ENCODE peak calls at places on chromosome 13, in seven cellular contexts. I is IMR-90; V is WERI-Rb-1; S is CD4-positive, alpha-beta T cell; Y is AG04450; F is foreskin fibroblast; O is body of pancreas. W is an unnamed sample.

GRCh38 chr13:71880753-71881541 is 13.9 kb upstream of the DACH1 start:
- DNase-seq in V (no peak), Y (no peak), I (no peak), S (no peak), F (no peak), O (no peak), W (no peak)

GRCh38 chr13:79995334-79995733 is 345.6 kb downstream of the SPRY2 start:
- DNase-seq in S (no peak), O (no peak), Y (no peak), I (peak; percentile 85), F (peak; percentile 85), V (no peak), W (no peak)

GRCh38 chr13:93466502-93467036 is 240.0 kb downstream of the GPC6 start:
- DNase-seq in V (no peak), S (no peak), I (peak; percentile 5), O (no peak), Y (no peak), F (peak; percentile 21), W (no peak)

GRCh38 chr13:101390461-101390860 is 25.8 kb downstream of the NALCN start:
- DNase-seq in V (no peak), Y (no peak), S (no peak), I (peak; percentile 30), O (no peak), F (no peak), W (no peak)

GRCh38 chr13:99417151-99417820 is 84.0 kb upstream of the TM9SF2 start:
- DNase-seq in F (no peak), I (no peak), O (no peak), S (peak; percentile 41), V (peak; percentile 52), Y (no peak), W (no peak)

GRCh38 chr13:73168993-73169401 is 110.2 kb downstream of the KLF5 start:
- DNase-seq in F (no peak), S (no peak), V (no peak), I (peak; percentile 53), O (no peak), Y (peak; percentile 30), W (no peak)

GRCh38 chr13:57264965-57265364 is 98.0 kb downstream of the PRR20E start:
- DNase-seq in O (no peak), S (no peak), I (no peak), Y (no peak), F (no peak), V (no peak), W (no peak)

GRCh38 chr13:39306639-39307589 is 268.7 kb downstream of the NHLRC3 start:
- DNase-seq in F (no peak), Y (no peak), O (no peak), I (no peak), S (no peak), V (no peak), W (no peak)

GRCh38 chr13:20326276-20326675 is 94.2 kb upstream of the GJB6 start:
- DNase-seq in S (no peak), Y (no peak), O (no peak), I (no peak), V (no peak), F (no peak), W (no peak)

GRCh38 chr13:50323440-50324070 is 308.3 kb downstream of the KCNRG start:
- DNase-seq in Y (peak; percentile 71), O (no peak), S (no peak), V (no peak), F (peak; percentile 86), I (peak; percentile 96), W (no peak)

GRCh38 chr13:39144941-39145533 is 106.8 kb downstream of the NHLRC3 start:
- DNase-seq in V (peak; percentile 35), I (peak; percentile 70), O (peak; percentile 56), Y (peak; percentile 26), S (no peak), F (peak; percentile 39), W (no peak)

GRCh38 chr13:109517516-109517915 is 268.9 kb downstream of the IRS2 start:
- DNase-seq in Y (no peak), I (no peak), S (no peak), F (peak; percentile 21), O (no peak), V (no peak), W (no peak)

GRCh38 chr13:71962735-71963134 is 95.7 kb upstream of the DACH1 start:
- DNase-seq in V (no peak), S (no peak), F (no peak), O (no peak), Y (no peak), I (no peak), W (no peak)

GRCh38 chr13:20713751-20714150 is 10.3 kb downstream of the IL17D start:
- DNase-seq in S (no peak), F (peak; percentile 55), V (no peak), Y (no peak), I (peak; percentile 39), O (no peak), W (no peak)

GRCh38 chr13:91232716-91233115 is 114.8 kb upstream of the MIR17HG start:
- DNase-seq in F (no peak), Y (no peak), O (no peak), V (no peak), S (no peak), I (no peak), W (no peak)

GRCh38 chr13:97866346-97866745 is 87.1 kb upstream of the IPO5 start:
- DNase-seq in S (no peak), F (no peak), I (no peak), V (no peak), Y (no peak), O (no peak), W (no peak)

GRCh38 chr13:45396548-45397095 is 21.6 kb downstream of the SLC25A30 start:
- DNase-seq in S (no peak), V (no peak), O (no peak), Y (no peak), F (no peak), I (peak; percentile 23), W (no peak)

GRCh38 chr13:40682449-40683240 is 16.2 kb upstream of the FOXO1 start:
- DNase-seq in F (no peak), V (no peak), I (peak; percentile 35), O (no peak), S (no peak), Y (no peak), W (no peak)

GRCh38 chr13:73390100-73390499 is 331.3 kb downstream of the KLF5 start:
- DNase-seq in V (no peak), I (no peak), Y (no peak), O (no peak), S (no peak), F (no peak), W (no peak)

GRCh38 chr13:45928843-45929242 is 77.3 kb upstream of the SIAH3 start:
- DNase-seq in Y (no peak), S (no peak), O (peak; percentile 49), V (no peak), F (no peak), I (no peak), W (no peak)

GRCh38 chr13:101303512-101303911 is 112.8 kb downstream of the NALCN start:
- DNase-seq in Y (no peak), I (no peak), F (no peak), V (no peak), O (no peak), S (no peak), W (no peak)

GRCh38 chr13:89514534-89515312 is 1832.8 kb upstream of the MIR17HG start:
- DNase-seq in I (peak; percentile 8), Y (peak; percentile 11), V (peak; percentile 42), F (no peak), O (peak; percentile 15), S (no peak), W (no peak)

GRCh38 chr13:110714798-110715394 is 1.4 kb downstream of the ING1 start:
- DNase-seq in Y (no peak), S (peak; percentile 44), I (peak; percentile 25), F (peak; percentile 33), V (peak; percentile 79), O (peak; percentile 66), W (no peak)

DNA sequence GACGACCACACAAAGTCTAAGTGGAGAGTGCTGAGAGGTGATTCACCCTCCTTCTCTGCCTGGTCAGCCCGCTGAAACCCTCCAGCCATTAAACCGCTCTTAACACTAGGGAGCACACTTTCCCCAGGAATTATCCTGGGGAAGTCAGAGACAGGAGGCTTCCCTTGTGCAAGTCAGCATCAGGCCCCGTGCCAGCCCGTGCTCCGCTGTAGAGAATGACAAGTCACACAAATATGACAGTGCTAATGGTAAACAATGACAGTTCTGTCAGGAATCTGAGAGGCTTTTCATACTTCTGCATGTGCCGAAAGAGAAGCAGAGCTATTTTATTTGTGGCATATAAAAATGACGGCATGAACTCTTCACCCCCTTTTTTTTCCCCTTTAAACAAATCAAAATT is 816.9 kb upstream of the SLC10A2 start:
- DNase-seq in O (peak; percentile 82), Y (peak; percentile 89), F (peak; percentile 93), V (peak; percentile 90), I (peak; percentile 95), S (no peak), W (no peak)
- TF ChIP-seq CTCF in O (peak; percentile 48), Y (peak; percentile 75), F (peak; percentile 55), V (peak; percentile 87), I (peak; percentile 81), S (no peak), W (no peak)

GRCh38 chr13:94710881-94711560 is 1.3 kb downstream of the SOX21 start:
- DNase-seq in I (no peak), Y (no peak), O (no peak), F (no peak), V (peak; percentile 70), S (no peak), W (no peak)
- TF ChIP-seq CTCF in I (peak; percentile 20), Y (no peak), O (no peak), F (no peak), V (peak; percentile 66), S (no peak), W (no peak)

GRCh38 chr13:70613295-70613694 is 505.0 kb upstream of the KLHL1 start:
- DNase-seq in Y (no peak), S (no peak), O (no peak), V (no peak), I (no peak), F (no peak), W (no peak)
- TF ChIP-seq CTCF in Y (no peak), S (no peak), O (no peak), V (peak; percentile 2), I (no peak), F (no peak), W (no peak)

GRCh38 chr13:22736084-22736767 is 444.6 kb upstream of the SGCG start:
- DNase-seq in V (no peak), I (no peak), Y (no peak), O (no peak), S (no peak), F (no peak), W (no peak)

GRCh38 chr13:22744688-22745452 is 435.9 kb upstream of the SGCG start:
- DNase-seq in O (no peak), Y (no peak), F (no peak), V (no peak), I (no peak), S (no peak), W (no peak)

GRCh38 chr13:22736768-22737092 is 444.0 kb upstream of the SGCG start:
- DNase-seq in S (no peak), F (no peak), V (no peak), I (no peak), Y (no peak), O (no peak), W (no peak)

GRCh38 chr13:22738357-22738756 is 442.4 kb upstream of the SGCG start:
- DNase-seq in I (no peak), F (no peak), O (no peak), Y (no peak), V (no peak), S (no peak), W (no peak)

DNA sequence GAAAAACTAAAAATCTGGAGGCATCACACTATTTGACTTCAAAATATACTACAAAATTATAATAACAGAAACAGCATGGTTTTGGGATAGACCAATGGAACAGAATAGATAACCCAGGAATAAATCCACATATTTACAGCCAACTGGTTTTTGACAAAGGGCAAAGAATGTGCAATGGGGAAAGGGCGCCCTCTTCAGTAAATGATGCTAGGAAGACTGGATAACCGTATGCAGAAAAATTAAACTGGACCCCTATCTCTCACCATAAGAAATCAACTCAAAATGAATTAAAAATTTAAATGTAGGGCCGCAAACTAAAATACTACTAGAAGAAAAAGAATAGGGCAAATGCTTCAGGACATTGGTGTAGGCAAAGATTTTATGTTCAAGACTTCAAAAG is 440.5 kb upstream of the SGCG start:
- DNase-seq in O (no peak), I (no peak), Y (no peak), S (no peak), F (no peak), V (peak; percentile 15), W (no peak)
- TF ChIP-seq CTCF in O (no peak), I (no peak), Y (no peak), S (no peak), F (no peak), V (peak; percentile 28), W (no peak)

W was measured in CD14-positive monocyte.